ENCODE peak calls at places on chromosomes 2 and 18, in six cellular contexts. One of them, this sample, is unnamed.

GRCh38 chr2:119371111-119371510 is 4.3 kb downstream of the DBI start:
- DNase-seq in DMS 273 treated with DMSO at 0.1 percent for 48 hours: no peak
- DNase-seq in neural crest cell: no peak
- DNase-seq in activated CD4-positive, CD25-positive, alpha-beta regulatory T cell treated with anti-CD3 and anti-CD28 coated beads, Interleukin-2, amount 50 U/mL, for 72 hours: no peak
- DNase-seq in NCI-H1092 treated with DMSO at 0.1 percent for 48 hours: no peak
- DNase-seq in GM04504: no peak
- DNase-seq in this sample: no peak

GRCh38 chr2:201854841-201855240 is 48.5 kb downstream of the CDK15 start:
- DNase-seq in neural crest cell: no peak
- DNase-seq in GM04504: no peak
- DNase-seq in activated CD4-positive, CD25-positive, alpha-beta regulatory T cell treated with anti-CD3 and anti-CD28 coated beads, Interleukin-2, amount 50 U/mL, for 72 hours: no peak
- DNase-seq in NCI-H1092 treated with DMSO at 0.1 percent for 48 hours: no peak
- DNase-seq in DMS 273 treated with DMSO at 0.1 percent for 48 hours: no peak
- DNase-seq in this sample: peak

GRCh38 chr2:205913668-205914067 is 172.3 kb downstream of the INO80D start:
- DNase-seq in NCI-H1092 treated with DMSO at 0.1 percent for 48 hours: no peak
- DNase-seq in activated CD4-positive, CD25-positive, alpha-beta regulatory T cell treated with anti-CD3 and anti-CD28 coated beads, Interleukin-2, amount 50 U/mL, for 72 hours: no peak
- DNase-seq in GM04504: no peak
- DNase-seq in neural crest cell: no peak
- DNase-seq in DMS 273 treated with DMSO at 0.1 percent for 48 hours: no peak
- DNase-seq in this sample: no peak

GRCh38 chr2:222750533-222750932 is 79.1 kb downstream of the MOGAT1 start:
- DNase-seq in neural crest cell: no peak
- DNase-seq in DMS 273 treated with DMSO at 0.1 percent for 48 hours: no peak
- DNase-seq in NCI-H1092 treated with DMSO at 0.1 percent for 48 hours: no peak
- DNase-seq in GM04504: no peak
- DNase-seq in activated CD4-positive, CD25-positive, alpha-beta regulatory T cell treated with anti-CD3 and anti-CD28 coated beads, Interleukin-2, amount 50 U/mL, for 72 hours: no peak
- DNase-seq in this sample: no peak

GRCh38 chr2:219344756-219345458 is 12.4 kb upstream of the RESP18 start:
- DNase-seq in DMS 273 treated with DMSO at 0.1 percent for 48 hours: peak
- DNase-seq in GM04504: no peak
- DNase-seq in NCI-H1092 treated with DMSO at 0.1 percent for 48 hours: peak
- DNase-seq in neural crest cell: no peak
- DNase-seq in activated CD4-positive, CD25-positive, alpha-beta regulatory T cell treated with anti-CD3 and anti-CD28 coated beads, Interleukin-2, amount 50 U/mL, for 72 hours: no peak
- DNase-seq in this sample: no peak

GRCh38 chr18:77067315-77068061 is 65.1 kb downstream of the MBP start:
- DNase-seq in neural crest cell: no peak
- DNase-seq in GM04504: peak
- DNase-seq in NCI-H1092 treated with DMSO at 0.1 percent for 48 hours: no peak
- DNase-seq in DMS 273 treated with DMSO at 0.1 percent for 48 hours: no peak
- DNase-seq in activated CD4-positive, CD25-positive, alpha-beta regulatory T cell treated with anti-CD3 and anti-CD28 coated beads, Interleukin-2, amount 50 U/mL, for 72 hours: peak
- DNase-seq in this sample: peak

GRCh38 chr2:147182260-147182659 is 662.6 kb upstream of the ACVR2A start:
- DNase-seq in DMS 273 treated with DMSO at 0.1 percent for 48 hours: no peak
- DNase-seq in NCI-H1092 treated with DMSO at 0.1 percent for 48 hours: no peak
- DNase-seq in neural crest cell: no peak
- DNase-seq in GM04504: no peak
- DNase-seq in activated CD4-positive, CD25-positive, alpha-beta regulatory T cell treated with anti-CD3 and anti-CD28 coated beads, Interleukin-2, amount 50 U/mL, for 72 hours: peak
- DNase-seq in this sample: peak

GRCh38 chr18:46393230-46393629 is 263.8 kb downstream of the LOXHD1 start:
- DNase-seq in neural crest cell: no peak
- DNase-seq in DMS 273 treated with DMSO at 0.1 percent for 48 hours: no peak
- DNase-seq in activated CD4-positive, CD25-positive, alpha-beta regulatory T cell treated with anti-CD3 and anti-CD28 coated beads, Interleukin-2, amount 50 U/mL, for 72 hours: no peak
- DNase-seq in GM04504: no peak
- DNase-seq in NCI-H1092 treated with DMSO at 0.1 percent for 48 hours: no peak
- DNase-seq in this sample: no peak

GRCh38 chr2:48227617-48228344 is 302.2 kb upstream of the STON1 start:
- DNase-seq in activated CD4-positive, CD25-positive, alpha-beta regulatory T cell treated with anti-CD3 and anti-CD28 coated beads, Interleukin-2, amount 50 U/mL, for 72 hours: no peak
- DNase-seq in NCI-H1092 treated with DMSO at 0.1 percent for 48 hours: no peak
- DNase-seq in DMS 273 treated with DMSO at 0.1 percent for 48 hours: no peak
- DNase-seq in neural crest cell: no peak
- DNase-seq in GM04504: no peak
- DNase-seq in this sample: no peak

GRCh38 chr2:88828397-88829137 is 137.1 kb downstream of the RPIA start:
- DNase-seq in DMS 273 treated with DMSO at 0.1 percent for 48 hours: no peak
- DNase-seq in activated CD4-positive, CD25-positive, alpha-beta regulatory T cell treated with anti-CD3 and anti-CD28 coated beads, Interleukin-2, amount 50 U/mL, for 72 hours: no peak
- DNase-seq in GM04504: no peak
- DNase-seq in neural crest cell: no peak
- DNase-seq in NCI-H1092 treated with DMSO at 0.1 percent for 48 hours: peak
- DNase-seq in this sample: peak

GRCh38 chr18:50051288-50051687 is 143.7 kb downstream of the MYO5B start:
- DNase-seq in GM04504: no peak
- DNase-seq in activated CD4-positive, CD25-positive, alpha-beta regulatory T cell treated with anti-CD3 and anti-CD28 coated beads, Interleukin-2, amount 50 U/mL, for 72 hours: no peak
- DNase-seq in neural crest cell: no peak
- DNase-seq in DMS 273 treated with DMSO at 0.1 percent for 48 hours: no peak
- DNase-seq in NCI-H1092 treated with DMSO at 0.1 percent for 48 hours: no peak
- DNase-seq in this sample: peak

GRCh38 chr2:241309684-241310117 is 5.8 kb downstream of the HDLBP start:
- DNase-seq in NCI-H1092 treated with DMSO at 0.1 percent for 48 hours: no peak
- DNase-seq in activated CD4-positive, CD25-positive, alpha-beta regulatory T cell treated with anti-CD3 and anti-CD28 coated beads, Interleukin-2, amount 50 U/mL, for 72 hours: peak
- DNase-seq in GM04504: no peak
- DNase-seq in DMS 273 treated with DMSO at 0.1 percent for 48 hours: no peak
- DNase-seq in neural crest cell: no peak
- DNase-seq in this sample: peak

GRCh38 chr18:23049698-23050373 is 85.4 kb upstream of the CABLES1 start:
- DNase-seq in neural crest cell: no peak
- DNase-seq in activated CD4-positive, CD25-positive, alpha-beta regulatory T cell treated with anti-CD3 and anti-CD28 coated beads, Interleukin-2, amount 50 U/mL, for 72 hours: no peak
- DNase-seq in GM04504: no peak
- DNase-seq in NCI-H1092 treated with DMSO at 0.1 percent for 48 hours: no peak
- DNase-seq in DMS 273 treated with DMSO at 0.1 percent for 48 hours: no peak
- DNase-seq in this sample: no peak

GRCh38 chr2:237062585-237062984 is 23.1 kb upstream of the COPS8 start:
- DNase-seq in NCI-H1092 treated with DMSO at 0.1 percent for 48 hours: no peak
- DNase-seq in activated CD4-positive, CD25-positive, alpha-beta regulatory T cell treated with anti-CD3 and anti-CD28 coated beads, Interleukin-2, amount 50 U/mL, for 72 hours: no peak
- DNase-seq in neural crest cell: no peak
- DNase-seq in DMS 273 treated with DMSO at 0.1 percent for 48 hours: no peak
- DNase-seq in GM04504: no peak
- DNase-seq in this sample: no peak

GRCh38 chr2:127414855-127415592 is 3.2 kb upstream of the PROC start:
- DNase-seq in NCI-H1092 treated with DMSO at 0.1 percent for 48 hours: no peak
- DNase-seq in GM04504: no peak
- DNase-seq in DMS 273 treated with DMSO at 0.1 percent for 48 hours: no peak
- DNase-seq in activated CD4-positive, CD25-positive, alpha-beta regulatory T cell treated with anti-CD3 and anti-CD28 coated beads, Interleukin-2, amount 50 U/mL, for 72 hours: no peak
- DNase-seq in neural crest cell: no peak
- DNase-seq in this sample: no peak

GRCh38 chr18:62347091-62347506 is 22.0 kb downstream of the TNFRSF11A start:
- DNase-seq in neural crest cell: no peak
- DNase-seq in activated CD4-positive, CD25-positive, alpha-beta regulatory T cell treated with anti-CD3 and anti-CD28 coated beads, Interleukin-2, amount 50 U/mL, for 72 hours: no peak
- DNase-seq in DMS 273 treated with DMSO at 0.1 percent for 48 hours: no peak
- DNase-seq in NCI-H1092 treated with DMSO at 0.1 percent for 48 hours: no peak
- DNase-seq in GM04504: no peak
- DNase-seq in this sample: no peak

GRCh38 chr2:226405465-226405864 is 394.2 kb downstream of the IRS1 start:
- DNase-seq in neural crest cell: no peak
- DNase-seq in NCI-H1092 treated with DMSO at 0.1 percent for 48 hours: no peak
- DNase-seq in GM04504: no peak
- DNase-seq in DMS 273 treated with DMSO at 0.1 percent for 48 hours: no peak
- DNase-seq in activated CD4-positive, CD25-positive, alpha-beta regulatory T cell treated with anti-CD3 and anti-CD28 coated beads, Interleukin-2, amount 50 U/mL, for 72 hours: no peak
- DNase-seq in this sample: no peak

GRCh38 chr2:176612736-176613135 is 343.5 kb downstream of the MTX2 start:
- DNase-seq in neural crest cell: no peak
- DNase-seq in NCI-H1092 treated with DMSO at 0.1 percent for 48 hours: no peak
- DNase-seq in DMS 273 treated with DMSO at 0.1 percent for 48 hours: no peak
- DNase-seq in activated CD4-positive, CD25-positive, alpha-beta regulatory T cell treated with anti-CD3 and anti-CD28 coated beads, Interleukin-2, amount 50 U/mL, for 72 hours: no peak
- DNase-seq in GM04504: no peak
- DNase-seq in this sample: peak

GRCh38 chr2:99707592-99707991 is 217.8 kb upstream of the REV1 start:
- DNase-seq in DMS 273 treated with DMSO at 0.1 percent for 48 hours: no peak
- DNase-seq in NCI-H1092 treated with DMSO at 0.1 percent for 48 hours: no peak
- DNase-seq in GM04504: no peak
- DNase-seq in activated CD4-positive, CD25-positive, alpha-beta regulatory T cell treated with anti-CD3 and anti-CD28 coated beads, Interleukin-2, amount 50 U/mL, for 72 hours: no peak
- DNase-seq in neural crest cell: no peak
- DNase-seq in this sample: no peak

GRCh38 chr2:234136461-234136860 is 86.0 kb downstream of the SPP2 start:
- DNase-seq in DMS 273 treated with DMSO at 0.1 percent for 48 hours: no peak
- DNase-seq in GM04504: no peak
- DNase-seq in neural crest cell: no peak
- DNase-seq in activated CD4-positive, CD25-positive, alpha-beta regulatory T cell treated with anti-CD3 and anti-CD28 coated beads, Interleukin-2, amount 50 U/mL, for 72 hours: no peak
- DNase-seq in NCI-H1092 treated with DMSO at 0.1 percent for 48 hours: no peak
- DNase-seq in this sample: peak

GRCh38 chr2:102801098-102801718 is 39.4 kb downstream of the TMEM182 start:
- DNase-seq in GM04504: no peak
- DNase-seq in NCI-H1092 treated with DMSO at 0.1 percent for 48 hours: no peak
- DNase-seq in DMS 273 treated with DMSO at 0.1 percent for 48 hours: no peak
- DNase-seq in activated CD4-positive, CD25-positive, alpha-beta regulatory T cell treated with anti-CD3 and anti-CD28 coated beads, Interleukin-2, amount 50 U/mL, for 72 hours: no peak
- DNase-seq in neural crest cell: no peak
- DNase-seq in this sample: peak

GRCh38 chr2:165776013-165776412 is 18.0 kb downstream of the GALNT3 start:
- DNase-seq in neural crest cell: no peak
- DNase-seq in activated CD4-positive, CD25-positive, alpha-beta regulatory T cell treated with anti-CD3 and anti-CD28 coated beads, Interleukin-2, amount 50 U/mL, for 72 hours: no peak
- DNase-seq in GM04504: no peak
- DNase-seq in DMS 273 treated with DMSO at 0.1 percent for 48 hours: no peak
- DNase-seq in NCI-H1092 treated with DMSO at 0.1 percent for 48 hours: peak
- DNase-seq in this sample: no peak

This sample was measured in mammary epithelial cell.